ENCODE peak calls at places on chromosomes 1 and 21, in six cellular contexts. I is prostate gland, H is tibial nerve, L is SK-N-SH, X is uterus, Z is DND-41. E is an unnamed sample.

GRCh38 chr1:112706505-112707216 is at the start of gene RHOC:
- DNase-seq in L (peak), Z (no peak), X (peak), I (peak), H (peak), E (peak)

GRCh38 chr1:159465191-159465603 is 25.7 kb downstream of the OR10J1 start:
- DNase-seq in L (no peak), I (no peak), Z (no peak), H (no peak), X (no peak), E (no peak)

GRCh38 chr21:46097826-46098286 is at the start of gene COL6A2:
- DNase-seq in Z (no peak), L (peak), X (peak), I (peak), H (no peak), E (peak)

GRCh38 chr21:46667191-46667734 is 31.8 kb downstream of the PRMT2 start:
- DNase-seq in L (peak), X (no peak), I (no peak), Z (no peak), H (no peak), E (no peak)

GRCh38 chr1:198018529-198018928 is 101.4 kb downstream of the LHX9 start:
- DNase-seq in H (no peak), I (no peak), L (no peak), Z (no peak), X (no peak), E (no peak)

GRCh38 chr21:19122371-19122770 is 718.8 kb upstream of the TMPRSS15 start:
- DNase-seq in H (no peak), Z (no peak), X (no peak), I (no peak), L (no peak), E (no peak)

GRCh38 chr1:45065083-45065482 is 53.0 kb downstream of the UROD start:
- DNase-seq in Z (no peak), I (no peak), X (no peak), H (no peak), L (no peak), E (no peak)

GRCh38 chr1:22290611-22291010 is 147.7 kb upstream of the WNT4 start:
- DNase-seq in Z (no peak), I (no peak), X (no peak), H (no peak), L (no peak), E (no peak)

GRCh38 chr1:30313176-30313575 is 410.2 kb downstream of the MATN1 start:
- DNase-seq in H (no peak), Z (no peak), L (no peak), I (no peak), X (no peak), E (no peak)

GRCh38 chr1:164645921-164646320 is 86.9 kb downstream of the PBX1 start:
- DNase-seq in Z (no peak), L (no peak), H (no peak), X (no peak), I (no peak), E (no peak)

GRCh38 chr1:2976180-2976562 is 45.1 kb upstream of the ACTRT2 start:
- DNase-seq in I (no peak), Z (no peak), H (no peak), X (no peak), L (no peak), E (peak)

GRCh38 chr1:44418022-44418673 is 13.1 kb downstream of the RNF220 start:
- DNase-seq in I (no peak), X (no peak), H (no peak), Z (no peak), L (peak), E (no peak)

GRCh38 chr1:70044832-70045231 is 160.5 kb downstream of the LRRC40 start:
- DNase-seq in L (no peak), X (no peak), I (no peak), Z (no peak), H (no peak), E (no peak)

GRCh38 chr1:15609631-15610030 is 7.6 kb upstream of the DDI2 start:
- DNase-seq in L (no peak), I (no peak), H (no peak), X (no peak), Z (no peak), E (no peak)

GRCh38 chr21:44695176-44695575 is 1.8 kb upstream of the KRTAP10-12 start:
- DNase-seq in Z (no peak), I (peak), X (no peak), H (no peak), L (no peak), E (no peak)

GRCh38 chr1:89706700-89707012 is 73.7 kb downstream of the LRRC8C start:
- DNase-seq in L (no peak), I (no peak), Z (no peak), H (no peak), X (no peak), E (no peak)

GRCh38 chr1:38084700-38085099 is 38.1 kb upstream of the POU3F1 start:
- DNase-seq in X (no peak), Z (no peak), I (no peak), H (no peak), L (no peak), E (no peak)

GRCh38 chr21:15203740-15204139 is 138.9 kb upstream of the NRIP1 start:
- DNase-seq in X (no peak), I (no peak), H (no peak), Z (no peak), L (no peak), E (no peak)
- H3K27ac ChIP-seq in X (no peak), I (no peak), H (no peak), Z (no peak), L (no peak), E (no peak)

GRCh38 chr1:227944931-227945890 is 2.5 kb downstream of the WNT9A start:
- DNase-seq in I (no peak), H (no peak), X (no peak), L (peak), Z (no peak), E (no peak)

GRCh38 chr1:227947678-227948492 is at the start of gene WNT9A:
- DNase-seq in L (peak), H (no peak), I (no peak), Z (no peak), X (peak), E (peak)

GRCh38 chr1:227947425-227947677 is 381 bp downstream of the WNT9A start:
- DNase-seq in L (no peak), X (no peak), H (no peak), I (no peak), Z (no peak), E (no peak)

GRCh38 chr1:227945891-227946623 is 1.7 kb downstream of the WNT9A start:
- DNase-seq in Z (no peak), H (peak), I (peak), X (peak), L (peak), E (peak)

GRCh38 chr1:227946624-227947424 is 908 bp downstream of the WNT9A start:
- DNase-seq in I (peak), L (peak), Z (no peak), X (peak), H (peak), E (peak)
- H3K4me3 ChIP-seq in I (peak), L (peak), Z (no peak), X (peak), H (peak), E (peak)

GRCh38 chr21:29290245-29290644 is 8.5 kb upstream of the BACH1 start:
- DNase-seq in H (no peak), X (no peak), I (no peak), L (no peak), Z (no peak), E (no peak)

GRCh38 chr21:29287383-29287782 is 11.3 kb upstream of the BACH1 start:
- DNase-seq in X (no peak), H (no peak), L (no peak), Z (no peak), I (no peak), E (no peak)

GRCh38 chr21:29289317-29289716 is 9.4 kb upstream of the BACH1 start:
- DNase-seq in I (no peak), L (no peak), X (no peak), H (no peak), Z (no peak), E (no peak)

GRCh38 chr21:29293495-29293894 is 5.2 kb upstream of the BACH1 start:
- DNase-seq in L (no peak), I (no peak), H (no peak), Z (peak), X (no peak), E (no peak)

DNA sequence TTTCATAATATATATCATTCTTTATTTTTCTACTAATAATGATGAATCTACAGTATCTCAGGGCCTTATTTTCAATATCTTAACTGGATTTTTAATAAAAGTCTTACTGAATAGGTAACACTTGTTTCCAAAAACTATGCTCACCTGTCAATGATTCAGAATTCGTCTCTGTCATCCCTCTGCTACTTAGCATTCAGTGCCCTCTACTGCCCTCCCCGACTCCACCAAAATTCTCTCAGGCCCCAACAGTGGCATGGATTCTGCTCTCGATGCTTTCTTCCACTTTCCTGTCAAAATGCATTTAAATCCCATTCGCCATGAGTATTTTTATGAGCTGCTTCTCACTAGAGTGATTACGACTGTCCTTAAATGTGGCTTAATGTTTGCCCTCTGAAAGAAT is 10.5 kb upstream of the BACH1 start:
- DNase-seq in H (no peak), I (no peak), X (no peak), L (no peak), Z (no peak), E (no peak)
- TF ChIP-seq CTCF in H (no peak), I (no peak), X (no peak), L (no peak), Z (no peak), E (no peak)

DNA sequence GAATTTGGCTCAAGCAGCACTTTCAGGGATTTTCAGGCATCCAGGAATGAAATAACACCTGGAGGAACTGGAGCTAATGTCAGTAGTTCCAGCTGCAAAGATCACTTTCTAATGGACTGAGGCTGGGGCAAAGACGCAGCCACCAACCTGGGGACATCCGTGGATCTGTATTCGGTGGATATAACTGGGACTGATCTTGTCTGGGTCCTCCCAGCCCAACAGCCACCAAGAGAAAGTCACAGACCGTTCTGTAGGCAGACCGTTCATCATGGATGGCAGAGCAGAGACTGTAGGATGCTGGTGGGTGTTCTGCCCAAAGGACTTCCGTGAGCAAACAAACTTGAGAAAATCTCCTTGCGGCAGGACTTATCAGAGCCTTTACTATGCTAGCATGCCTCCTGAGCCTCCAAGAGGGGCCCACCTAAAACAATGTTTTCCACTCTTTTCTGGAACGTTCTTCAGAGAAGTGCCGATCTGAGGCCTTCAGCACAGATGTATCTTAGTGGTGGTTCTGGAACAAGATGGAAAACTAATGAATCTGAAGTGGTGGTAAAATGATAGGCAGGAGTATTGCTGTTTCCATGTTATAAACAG is 86.1 kb upstream of the KLHDC7A start:
- DNase-seq in X (no peak), Z (no peak), I (no peak), L (no peak), H (no peak), E (no peak)
- H3K27ac ChIP-seq in X (no peak), Z (no peak), I (no peak), L (no peak), H (no peak), E (no peak)

GRCh38 chr21:39386194-39386593 is 37.3 kb upstream of the HMGN1 start:
- DNase-seq in I (no peak), H (no peak), L (no peak), X (peak), Z (no peak), E (peak)
- H3K4me3 ChIP-seq in I (peak), H (no peak), L (peak), X (peak), Z (no peak), E (peak)

GRCh38 chr1:153032677-153033308 is 1.8 kb downstream of the SPRR1B start:
- DNase-seq in H (no peak), Z (no peak), X (no peak), I (no peak), L (peak), E (no peak)
- TF ChIP-seq CTCF in H (no peak), Z (peak), X (no peak), I (no peak), L (peak), E (no peak)

DNA sequence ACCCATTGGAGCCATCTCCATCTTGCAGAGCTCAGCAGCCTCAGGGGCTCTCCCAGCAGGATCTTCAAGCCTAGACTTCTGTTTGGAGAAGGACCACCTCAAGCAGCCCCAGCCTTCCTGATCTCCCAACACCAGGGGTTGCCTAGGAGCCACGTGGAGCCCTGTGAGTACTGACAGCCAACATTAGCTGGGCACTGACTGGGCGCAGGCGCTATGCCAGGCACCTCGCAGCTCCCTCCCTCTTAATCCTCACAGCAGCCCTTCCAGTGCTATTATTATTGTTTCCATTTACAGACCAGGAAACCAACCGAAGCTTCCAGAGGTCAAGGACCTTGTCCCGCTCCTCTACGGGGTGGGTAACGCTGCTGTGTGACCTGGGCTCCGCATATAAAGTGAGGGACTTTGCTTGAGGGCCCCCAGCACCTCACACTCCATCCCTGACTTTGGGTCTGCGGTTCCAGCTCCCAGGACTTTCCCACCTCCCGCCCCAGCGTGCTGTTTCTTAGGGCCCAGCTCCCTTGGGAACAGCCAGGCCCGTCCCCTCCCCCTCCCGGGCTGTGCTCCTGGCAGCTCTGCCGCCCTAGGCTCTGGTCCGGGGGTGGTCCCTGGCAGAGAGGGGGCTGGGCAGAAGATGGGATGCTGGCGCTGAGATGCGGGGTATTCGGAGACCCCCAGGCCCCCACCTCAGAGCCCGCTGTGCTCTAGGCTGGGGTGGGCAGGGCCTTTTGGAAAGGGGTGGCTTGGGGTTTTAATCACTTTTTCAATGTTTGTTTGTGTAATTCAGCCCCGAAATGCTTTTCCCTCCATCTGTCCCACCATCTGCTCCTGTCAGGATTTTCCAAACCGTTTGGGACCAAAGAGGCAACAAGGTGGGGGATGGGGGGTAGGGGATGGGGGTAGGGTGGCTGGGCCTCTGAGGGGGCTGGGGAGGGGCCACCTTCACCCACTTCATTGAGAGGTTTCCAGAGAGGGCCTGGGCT is 4.1 kb upstream of the HPCA start:
- DNase-seq in L (peak), H (no peak), Z (no peak), I (no peak), X (no peak), E (no peak)
- H3K27ac ChIP-seq in L (no peak), H (no peak), Z (no peak), I (no peak), X (no peak), E (no peak)

DNA sequence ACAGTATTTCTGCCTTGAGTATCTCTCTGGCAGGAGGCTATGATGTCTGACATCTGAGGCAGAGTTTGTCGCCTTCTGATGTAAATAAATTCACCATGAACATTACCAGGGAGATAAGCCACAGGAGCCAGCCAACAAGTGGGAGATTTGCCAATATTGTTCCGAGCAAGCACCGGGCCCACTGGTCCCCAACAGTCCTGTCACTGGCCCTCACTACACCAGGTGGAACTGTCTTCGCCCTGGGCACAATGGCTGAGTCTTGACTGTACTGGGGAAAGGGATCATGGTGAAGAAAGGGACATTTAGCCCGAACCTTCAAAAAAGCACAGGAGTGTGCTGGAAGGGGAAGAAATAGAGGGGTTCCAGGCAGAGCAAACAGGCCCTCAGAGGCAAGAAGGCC is 57.4 kb downstream of the HMGB4 start:
- DNase-seq in Z (no peak), I (no peak), L (no peak), H (no peak), X (no peak), E (no peak)
- H3K4me3 ChIP-seq in Z (no peak), I (no peak), L (no peak), H (no peak), X (no peak), E (no peak)

DNA sequence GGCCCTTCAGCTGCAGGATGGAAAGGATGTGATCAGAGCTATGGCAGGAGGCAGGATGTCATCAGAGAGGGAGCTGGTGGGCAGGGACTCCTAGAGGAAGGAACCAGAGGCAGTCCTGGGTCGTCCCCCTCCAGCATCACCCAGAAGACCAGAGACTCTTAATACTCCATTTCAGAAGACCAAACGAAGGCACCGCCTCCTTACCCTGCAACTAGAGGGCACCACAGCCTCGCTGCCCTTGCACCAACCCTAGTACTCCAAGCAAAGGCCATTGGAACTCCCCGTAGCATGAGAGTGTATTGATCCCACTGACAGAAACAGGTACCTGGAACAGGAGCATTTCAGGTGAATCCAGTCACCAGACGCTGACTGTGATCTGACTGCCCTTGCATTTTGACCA is 598.1 kb downstream of the NPHP4 start:
- DNase-seq in H (no peak), X (no peak), L (no peak), I (no peak), Z (no peak), E (no peak)
- TF ChIP-seq CTCF in H (no peak), X (no peak), L (no peak), I (no peak), Z (peak), E (no peak)